ENCODE peak calls at places on chromosomes 16 and 17, in six cellular contexts. T, G, B, Y, K and E are unnamed samples.

GRCh38 chr16:31872201-31872600 is 1.4 kb upstream of the ZNF267 start:
- DNase-seq in T (no peak), G (no peak), B (no peak), Y (no peak), K (no peak), E (no peak)

GRCh38 chr17:8709006-8709405 is 35.6 kb downstream of the CCDC42 start:
- DNase-seq in T (no peak), G (no peak), B (no peak), Y (no peak), K (no peak), E (no peak)

GRCh38 chr16:5633845-5634440 is 536.3 kb upstream of the EEF2KMT start:
- DNase-seq in T (no peak), G (no peak), B (peak), Y (no peak), K (no peak), E (no peak)

GRCh38 chr16:59973966-59974365 is 1239.8 kb upstream of the GOT2 start:
- DNase-seq in T (no peak), G (no peak), B (peak), Y (no peak), K (no peak), E (no peak)

GRCh38 chr17:17377071-17377487 is 73.9 kb downstream of the NT5M start:
- DNase-seq in T (no peak), G (no peak), B (no peak), Y (no peak), K (no peak), E (no peak)

GRCh38 chr17:7717756-7718350 is 309 bp downstream of the DNAH2 start:
- DNase-seq in T (no peak), G (no peak), B (no peak), Y (no peak), K (no peak), E (no peak)

GRCh38 chr17:47632991-47633390 is 16.7 kb upstream of the KPNB1 start:
- DNase-seq in T (no peak), G (no peak), B (no peak), Y (no peak), K (no peak), E (no peak)

GRCh38 chr16:71917900-71918299 is 22.6 kb downstream of the IST1 start:
- DNase-seq in T (no peak), G (no peak), B (peak), Y (no peak), K (no peak), E (no peak)

GRCh38 chr16:66042341-66042740 is 324.1 kb upstream of the CDH5 start:
- DNase-seq in T (no peak), G (no peak), B (no peak), Y (no peak), K (no peak), E (no peak)

GRCh38 chr17:14581181-14581830 is 280.4 kb downstream of the HS3ST3B1 start:
- DNase-seq in T (no peak), G (no peak), B (no peak), Y (no peak), K (no peak), E (no peak)

GRCh38 chr16:72199938-72200337 is 28.0 kb upstream of the PMFBP1 start:
- DNase-seq in T (no peak), G (no peak), B (no peak), Y (no peak), K (no peak), E (no peak)

GRCh38 chr16:84024854-84025253 is 17.7 kb downstream of the SLC38A8 start:
- DNase-seq in T (no peak), G (no peak), B (peak), Y (no peak), K (no peak), E (no peak)

GRCh38 chr17:40553694-40554534 is 11.4 kb downstream of the CCR7 start:
- DNase-seq in T (no peak), G (peak), B (peak), Y (no peak), K (peak), E (no peak)

GRCh38 chr17:9016941-9017552 is 4.3 kb upstream of the NTN1 start:
- DNase-seq in T (no peak), G (no peak), B (no peak), Y (no peak), K (no peak), E (no peak)

GRCh38 chr16:68234188-68235104 is 1.5 kb downstream of the ESRP2 start:
- DNase-seq in T (no peak), G (peak), B (no peak), Y (no peak), K (no peak), E (no peak)

GRCh38 chr17:72361892-72362291 is 241.1 kb downstream of the SOX9 start:
- DNase-seq in T (no peak), G (no peak), B (peak), Y (no peak), K (no peak), E (no peak)

GRCh38 chr17:4696432-4696796 is 7.5 kb downstream of the PELP1 start:
- DNase-seq in T (no peak), G (no peak), B (no peak), Y (no peak), K (no peak), E (no peak)

GRCh38 chr17:55690105-55690508 is 32.6 kb downstream of the TMEM100 start:
- DNase-seq in T (no peak), G (no peak), B (no peak), Y (no peak), K (no peak), E (no peak)
- TF ChIP-seq CTCF in T (no peak), G (no peak), B (no peak), Y (no peak), K (no peak), E (no peak)

DNA sequence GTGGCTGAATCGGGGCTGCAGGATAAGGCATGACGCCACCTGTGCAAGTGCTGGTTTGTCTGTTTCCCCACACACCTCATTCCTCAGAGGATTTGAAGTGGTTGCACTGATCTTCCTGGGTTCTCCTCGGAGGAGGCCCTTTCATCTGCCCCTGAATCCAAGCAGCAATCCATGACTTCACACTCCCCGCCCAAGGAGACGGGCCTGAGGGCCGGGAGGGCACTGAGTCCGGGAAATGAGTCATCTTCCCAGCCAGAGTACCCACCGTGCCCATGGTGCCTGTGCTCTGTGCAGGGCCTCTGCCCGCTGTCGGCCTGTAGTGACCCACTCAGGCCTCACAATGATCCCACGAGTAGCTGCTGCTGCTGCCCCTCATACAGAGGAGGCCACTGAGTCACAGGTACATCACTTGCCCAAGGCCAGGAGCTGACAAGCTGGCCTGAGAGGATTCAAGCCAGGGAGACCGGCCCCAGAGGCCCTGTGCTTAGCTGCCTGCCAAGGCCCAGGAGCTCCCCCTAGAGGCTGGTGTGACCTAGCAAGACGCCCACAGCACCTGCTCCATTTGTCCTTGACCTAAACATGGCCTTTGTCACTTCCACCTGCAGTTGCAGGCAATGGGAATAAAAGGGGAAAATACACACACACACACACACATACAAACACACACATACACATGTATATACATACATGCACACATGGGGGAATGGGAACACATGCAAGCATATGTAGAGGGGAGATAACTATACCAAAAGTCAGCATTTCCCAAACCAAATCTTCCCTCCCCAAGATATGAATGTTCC is 240.0 kb downstream of the C16orf95 start:
- DNase-seq in T (no peak), G (no peak), B (peak), Y (no peak), K (no peak), E (peak)
- TF ChIP-seq CTCF in T (no peak), G (no peak), B (peak), Y (no peak), K (no peak), E (peak)

GRCh38 chr17:27956601-27957445 is 63.7 kb upstream of the LYRM9 start:
- DNase-seq in T (no peak), G (no peak), B (no peak), Y (no peak), K (no peak), E (no peak)

GRCh38 chr17:27958708-27959381 is 65.7 kb upstream of the LYRM9 start:
- DNase-seq in T (no peak), G (no peak), B (no peak), Y (no peak), K (no peak), E (no peak)

GRCh38 chr17:27965224-27965623 is 72.1 kb upstream of the LYRM9 start:
- DNase-seq in T (no peak), G (no peak), B (no peak), Y (no peak), K (no peak), E (no peak)

GRCh38 chr17:27959382-27959709 is 66.2 kb upstream of the LYRM9 start:
- DNase-seq in T (no peak), G (no peak), B (no peak), Y (no peak), K (no peak), E (no peak)

GRCh38 chr17:27960183-27960589 is 67.0 kb upstream of the LYRM9 start:
- DNase-seq in T (no peak), G (no peak), B (no peak), Y (no peak), K (no peak), E (no peak)
- TF ChIP-seq CTCF in T (no peak), G (no peak), B (no peak), Y (no peak), K (no peak), E (no peak)

DNA sequence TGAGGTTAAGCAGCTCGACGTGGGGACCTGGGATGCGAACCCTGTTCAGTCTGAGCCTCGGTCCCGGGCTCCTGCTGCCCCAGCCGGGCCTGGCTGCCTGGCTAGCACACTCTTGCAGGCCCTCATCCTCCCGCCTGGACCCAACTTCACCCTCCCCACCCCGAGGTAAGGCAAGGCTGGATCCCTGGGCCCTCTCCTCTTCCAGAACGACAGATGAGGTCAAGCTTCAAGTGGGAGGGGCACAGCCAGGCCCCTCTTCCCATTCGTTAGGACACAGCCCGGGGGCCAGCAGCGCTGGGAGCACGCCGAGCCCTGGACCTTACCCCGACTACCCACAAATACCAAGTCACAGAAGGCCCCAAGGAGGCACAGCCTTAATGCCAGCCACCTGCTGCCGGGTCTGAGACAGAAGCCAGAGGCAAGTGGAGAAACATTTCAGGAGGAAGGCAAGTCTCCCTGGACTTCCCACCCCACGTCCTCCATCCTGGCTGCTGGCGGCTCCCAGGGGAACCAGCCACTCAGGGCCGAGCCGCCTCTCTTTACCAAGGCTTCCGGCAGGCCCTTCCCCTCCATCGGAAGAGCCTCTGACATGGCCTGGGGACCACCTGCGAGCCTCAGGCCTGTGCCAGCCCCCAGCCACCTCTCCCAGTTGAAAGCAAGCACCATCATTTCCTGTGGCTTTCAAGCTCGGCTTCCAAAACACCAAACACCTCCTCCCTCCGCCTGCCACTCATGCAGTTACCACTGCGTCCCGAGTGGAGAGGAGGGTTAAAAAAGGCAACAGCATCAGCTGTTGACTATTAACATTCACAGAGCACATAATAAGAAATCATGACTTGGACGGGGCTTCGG is 59.9 kb downstream of the RPH3AL start:
- DNase-seq in T (no peak), G (peak), B (no peak), Y (no peak), K (no peak), E (no peak)
- TF ChIP-seq CTCF in T (no peak), G (no peak), B (no peak), Y (no peak), K (no peak), E (no peak)

GRCh38 chr16:19486744-19487325 is 35.1 kb downstream of the GDE1 start:
- DNase-seq in T (no peak), G (no peak), B (no peak), Y (no peak), K (no peak), E (no peak)
- TF ChIP-seq CTCF in T (no peak), G (no peak), B (no peak), Y (no peak), K (no peak), E (no peak)

GRCh38 chr17:38750044-38750311 is 1.8 kb upstream of the PCGF2 start:
- DNase-seq in T (no peak), G (no peak), B (no peak), Y (no peak), K (no peak), E (no peak)

GRCh38 chr17:38750312-38751121 is 2.0 kb upstream of the PSMB3 start:
- DNase-seq in T (no peak), G (no peak), B (no peak), Y (no peak), K (no peak), E (no peak)

GRCh38 chr17:38752119-38752929 is at the start of gene PSMB3:
- DNase-seq in T (peak), G (peak), B (peak), Y (peak), K (peak), E (peak)

GRCh38 chr17:38751803-38752118 is 780 bp upstream of the PSMB3 start:
- DNase-seq in T (peak), G (peak), B (peak), Y (peak), K (peak), E (peak)

GRCh38 chr17:38751144-38751802 is 1.3 kb upstream of the PSMB3 start:
- DNase-seq in T (no peak), G (no peak), B (peak), Y (no peak), K (no peak), E (no peak)
- TF ChIP-seq CTCF in T (no peak), G (no peak), B (no peak), Y (no peak), K (no peak), E (no peak)